ENCODE peak calls at places on chromosomes 4 and X, in six cellular contexts. R is BJ; S is activated naive CD4-positive, alpha-beta T cell treated with anti-CD3 and anti-CD28 coated beads, Interleukin-2, amount 50 U/mL, for 16 hours; I is hepatocyte; E is stimulated activated CD4-positive, alpha-beta T cell treated with anti-CD3 and anti-CD28 coated beads, Interleukin-15, amount 100 ng/mL, for 1 hour; V is EL. L is an unnamed sample.

GRCh38 chr4:38612996-38613395 is 51.0 kb upstream of the KLF3 start:
- DNase-seq in S (no peak), R (no peak), I (peak; percentile 42), V (no peak), E (no peak), L (no peak)

GRCh38 chr4:93897559-93897958 is 69.0 kb downstream of the ATOH1 start:
- DNase-seq in I (peak; percentile 8), R (no peak), E (no peak), S (no peak), V (peak; percentile 4), L (peak; percentile 0)

GRCh38 chr4:161273607-161274006 is 890.2 kb downstream of the FSTL5 start:
- DNase-seq in S (no peak), E (no peak), V (no peak), I (no peak), R (no peak), L (no peak)

GRCh38 chr4:130336585-130337217 is 1240.7 kb downstream of the C4orf33 start:
- DNase-seq in V (no peak), R (no peak), I (peak; percentile 19), S (no peak), E (no peak), L (peak; percentile 0)

GRCh38 chr4:30714408-30715031 is 5.6 kb upstream of the PCDH7 start:
- DNase-seq in E (no peak), S (no peak), V (peak; percentile 49), I (peak; percentile 79), R (no peak), L (peak; percentile 25)

GRCh38 chr4:110183058-110183457 is 15.4 kb downstream of the ELOVL6 start:
- DNase-seq in R (no peak), V (no peak), I (no peak), E (no peak), S (no peak), L (no peak)

GRCh38 chrX:3711331-3711917 is 2.0 kb downstream of the PRKX start:
- DNase-seq in E (no peak), R (no peak), V (no peak), S (no peak), I (no peak), L (no peak)

GRCh38 chrX:53074987-53075386 is 7.2 kb upstream of the TSPYL2 start:
- DNase-seq in S (no peak), E (no peak), V (no peak), I (no peak), R (no peak), L (no peak)

GRCh38 chrX:113959912-113960626 is 623.8 kb upstream of the HTR2C start:
- DNase-seq in R (no peak), E (no peak), S (no peak), I (no peak), V (no peak), L (no peak)

GRCh38 chrX:10897768-10898167 is 213.4 kb upstream of the HCCS start:
- DNase-seq in V (no peak), R (no peak), E (no peak), S (no peak), I (no peak), L (no peak)

GRCh38 chr4:83011779-83012630 is 1.4 kb upstream of the LIN54 start:
- DNase-seq in E (peak; percentile 5), I (peak; percentile 62), R (no peak), V (peak; percentile 40), S (peak; percentile 20), L (no peak)

L was measured in HTR-8/SVneo.